ENCODE peak calls at places on chromosomes 4 and X, in six cellular contexts. T is EL, B is SJSA1, P is Caki2, F is left ventricle myocardium inferior, S is osteocyte. M is an unnamed sample.

GRCh38 chr4:123750044-123750443 is 353.4 kb downstream of the SPRY1 start:
- DNase-seq in P (no peak), B (no peak), F (peak; percentile 15), T (no peak), S (no peak), M (no peak)

GRCh38 chr4:15149842-15150592 is 147.7 kb downstream of the CPEB2 start:
- DNase-seq in S (peak; percentile 91), F (peak; percentile 86), P (peak; percentile 78), T (peak; percentile 79), B (peak; percentile 61), M (no peak)

GRCh38 chr4:72326692-72327632 is 242.1 kb downstream of the ADAMTS3 start:
- DNase-seq in P (peak; percentile 35), T (peak; percentile 42), S (no peak), B (peak; percentile 6), F (no peak), M (no peak)

GRCh38 chr4:10032625-10033024 is 11.3 kb upstream of the SLC2A9 start:
- DNase-seq in T (peak; percentile 61), P (peak; percentile 76), B (no peak), S (no peak), F (no peak), M (no peak)

GRCh38 chrX:6228720-6229119 is at the start of gene NLGN4X:
- DNase-seq in S (no peak), F (no peak), T (no peak), B (peak; percentile 1), P (no peak), M (no peak)

GRCh38 chrX:136528645-136529315 is 3.2 kb upstream of the VGLL1 start:
- DNase-seq in B (no peak), F (no peak), P (peak; percentile 62), T (no peak), S (no peak), M (no peak)

GRCh38 chrX:134026732-134027311 is 41.4 kb upstream of the GPC3 start:
- DNase-seq in F (no peak), P (no peak), T (peak; percentile 4), S (no peak), B (peak; percentile 30), M (no peak)

GRCh38 chrX:24243692-24244091 is 70.2 kb downstream of the SUPT20HL2 start:
- DNase-seq in F (no peak), S (no peak), T (no peak), B (no peak), P (no peak), M (no peak)

GRCh38 chr4:121256346-121256745 is 92.2 kb upstream of the TNIP3 start:
- DNase-seq in S (no peak), F (no peak), T (peak; percentile 86), B (peak; percentile 15), P (peak; percentile 39), M (no peak)

GRCh38 chrX:47743504-47743903 is 84.5 kb upstream of the UXT start:
- DNase-seq in T (peak; percentile 13), F (no peak), B (no peak), S (no peak), P (no peak), M (no peak)

GRCh38 chrX:132257116-132257515 is 37.9 kb upstream of the RAP2C start:
- DNase-seq in F (no peak), P (no peak), B (no peak), T (no peak), S (no peak), M (no peak)